ENCODE peak calls at places on chromosomes 6 and 20, in four cellular contexts. One of them, this sample, is unnamed. For H3K27me3, the result is how much of the 10 kb centered on the place peaks cover.

GRCh38 chr6:122102026-122102425 is 297.4 kb upstream of the HSF2 start:
- DNase-seq in HepG2: no peak
- DNase-seq in mammary epithelial cell: no peak
- DNase-seq in PC-3: no peak
- DNase-seq in this sample: no peak

GRCh38 chr6:33305052-33305451 is 6.3 kb upstream of the RGL2 start:
- DNase-seq in HepG2: no peak
- DNase-seq in mammary epithelial cell: no peak
- DNase-seq in PC-3: no peak
- DNase-seq in this sample: no peak

GRCh38 chr6:144248003-144248402 is 37.1 kb upstream of the UTRN start:
- DNase-seq in HepG2: no peak
- DNase-seq in mammary epithelial cell: no peak
- DNase-seq in PC-3: no peak
- DNase-seq in this sample: no peak

GRCh38 chr20:51221791-51222408 is 199.0 kb upstream of the KCNG1 start:
- DNase-seq in HepG2: no peak
- DNase-seq in mammary epithelial cell: peak
- DNase-seq in PC-3: peak
- DNase-seq in this sample: no peak

GRCh38 chr20:2749951-2750342 is 50.5 kb downstream of the CPXM1 start:
- DNase-seq in HepG2: no peak
- DNase-seq in mammary epithelial cell: no peak
- DNase-seq in PC-3: no peak
- DNase-seq in this sample: no peak

GRCh38 chr6:24926192-24926591 is 9.6 kb downstream of the RIPOR2 start:
- DNase-seq in HepG2: peak
- DNase-seq in mammary epithelial cell: no peak
- DNase-seq in PC-3: peak
- DNase-seq in this sample: no peak

GRCh38 chr6:43781941-43782704 is 12.1 kb downstream of the VEGFA start:
- DNase-seq in HepG2: no peak
- DNase-seq in mammary epithelial cell: no peak
- DNase-seq in PC-3: no peak
- DNase-seq in this sample: no peak

GRCh38 chr20:18721716-18722115 is 91.9 kb upstream of the SCP2D1 start:
- DNase-seq in HepG2: no peak
- DNase-seq in mammary epithelial cell: no peak
- DNase-seq in PC-3: no peak
- DNase-seq in this sample: no peak

GRCh38 chr20:21450572-21450971 is 53.2 kb upstream of the NKX2-4 start:
- DNase-seq in HepG2: peak
- DNase-seq in mammary epithelial cell: no peak
- DNase-seq in PC-3: peak
- DNase-seq in this sample: no peak

GRCh38 chr6:112150363-112150762 is 63.0 kb downstream of the FAM229B start:
- DNase-seq in HepG2: no peak
- DNase-seq in mammary epithelial cell: no peak
- DNase-seq in PC-3: no peak
- DNase-seq in this sample: no peak

GRCh38 chr6:2042951-2043648 is 202.3 kb downstream of the GMDS start:
- DNase-seq in HepG2: no peak
- DNase-seq in mammary epithelial cell: no peak
- DNase-seq in PC-3: no peak
- DNase-seq in this sample: no peak

GRCh38 chr6:86756623-86757246 is 180.6 kb upstream of the HTR1E start:
- DNase-seq in HepG2: no peak
- DNase-seq in mammary epithelial cell: no peak
- DNase-seq in PC-3: no peak
- DNase-seq in this sample: no peak

GRCh38 chr6:117919775-117920492 is 12.9 kb downstream of the SLC35F1 start:
- DNase-seq in HepG2: no peak
- DNase-seq in mammary epithelial cell: no peak
- DNase-seq in PC-3: no peak
- DNase-seq in this sample: no peak

GRCh38 chr6:168093071-168093505 is 14.1 kb upstream of the FRMD1 start:
- DNase-seq in HepG2: peak
- DNase-seq in mammary epithelial cell: no peak
- DNase-seq in PC-3: no peak
- DNase-seq in this sample: no peak

GRCh38 chr6:43790031-43790430 is 20.0 kb downstream of the VEGFA start:
- DNase-seq in HepG2: no peak
- DNase-seq in mammary epithelial cell: no peak
- DNase-seq in PC-3: no peak
- DNase-seq in this sample: no peak

GRCh38 chr6:134549854-134550253 is 231.9 kb upstream of the SGK1 start:
- DNase-seq in HepG2: no peak
- DNase-seq in mammary epithelial cell: no peak
- DNase-seq in PC-3: no peak
- DNase-seq in this sample: no peak

GRCh38 chr6:157246048-157246630 is 77.2 kb downstream of the TMEM242 start:
- DNase-seq in HepG2: no peak
- DNase-seq in mammary epithelial cell: no peak
- DNase-seq in PC-3: no peak
- DNase-seq in this sample: no peak

DNA sequence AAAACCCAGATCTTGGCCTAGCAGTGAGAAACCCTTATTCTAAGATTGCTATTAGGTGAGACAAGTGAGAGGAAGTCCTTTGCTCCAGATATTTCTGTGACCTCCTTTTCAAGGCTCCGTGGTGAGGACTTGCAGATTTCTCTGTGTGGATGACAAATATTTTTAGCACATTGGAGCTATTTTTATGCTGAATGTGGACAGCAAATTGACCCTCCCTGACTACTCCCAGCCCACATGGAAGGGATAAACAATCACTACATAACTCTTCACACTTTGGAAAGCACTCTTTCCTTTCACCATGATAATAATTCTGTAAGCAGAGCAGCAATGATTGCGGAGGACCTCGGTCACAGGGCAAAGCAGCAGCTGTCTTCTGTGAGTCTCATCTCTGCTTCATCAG is 88.0 kb upstream of the ADGRF1 start:
- DNase-seq in HepG2: no peak
- DNase-seq in mammary epithelial cell: no peak
- DNase-seq in PC-3: no peak
- DNase-seq in this sample: no peak
- H3K27me3 ChIP-seq in HepG2: under half
- H3K27me3 ChIP-seq in mammary epithelial cell: under half
- H3K27me3 ChIP-seq in PC-3: under half
- H3K27me3 ChIP-seq in this sample: under half

GRCh38 chr6:36222924-36223323 is 26.4 kb downstream of the BRPF3 start:
- DNase-seq in HepG2: no peak
- DNase-seq in mammary epithelial cell: no peak
- DNase-seq in PC-3: no peak
- DNase-seq in this sample: no peak
- H3K4me2 ChIP-seq in HepG2: no peak
- H3K4me2 ChIP-seq in mammary epithelial cell: no peak
- H3K4me2 ChIP-seq in PC-3: no peak
- H3K4me2 ChIP-seq in this sample: no peak

GRCh38 chr20:4304601-4305000 is 289.2 kb upstream of the RNF24 start:
- DNase-seq in HepG2: no peak
- DNase-seq in mammary epithelial cell: no peak
- DNase-seq in PC-3: no peak
- DNase-seq in this sample: no peak

GRCh38 chr20:4300401-4300800 is 285.0 kb upstream of the RNF24 start:
- DNase-seq in HepG2: no peak
- DNase-seq in mammary epithelial cell: no peak
- DNase-seq in PC-3: no peak
- DNase-seq in this sample: no peak

GRCh38 chr20:4300921-4301320 is 285.6 kb upstream of the RNF24 start:
- DNase-seq in HepG2: no peak
- DNase-seq in mammary epithelial cell: no peak
- DNase-seq in PC-3: no peak
- DNase-seq in this sample: no peak

GRCh38 chr20:4303136-4303535 is 287.8 kb upstream of the RNF24 start:
- DNase-seq in HepG2: no peak
- DNase-seq in mammary epithelial cell: no peak
- DNase-seq in PC-3: no peak
- DNase-seq in this sample: no peak

GRCh38 chr20:4305091-4305490 is 289.7 kb upstream of the RNF24 start:
- DNase-seq in HepG2: no peak
- DNase-seq in mammary epithelial cell: no peak
- DNase-seq in PC-3: no peak
- DNase-seq in this sample: no peak
- H3K27me3 ChIP-seq in HepG2: under half
- H3K27me3 ChIP-seq in mammary epithelial cell: under half
- H3K27me3 ChIP-seq in PC-3: under half
- H3K27me3 ChIP-seq in this sample: under half

GRCh38 chr20:32672315-32672981 is 1.3 kb downstream of the C20orf203 start:
- DNase-seq in HepG2: no peak
- DNase-seq in mammary epithelial cell: no peak
- DNase-seq in PC-3: no peak
- DNase-seq in this sample: no peak
- H3K4me2 ChIP-seq in HepG2: peak
- H3K4me2 ChIP-seq in mammary epithelial cell: no peak
- H3K4me2 ChIP-seq in PC-3: no peak
- H3K4me2 ChIP-seq in this sample: no peak

DNA sequence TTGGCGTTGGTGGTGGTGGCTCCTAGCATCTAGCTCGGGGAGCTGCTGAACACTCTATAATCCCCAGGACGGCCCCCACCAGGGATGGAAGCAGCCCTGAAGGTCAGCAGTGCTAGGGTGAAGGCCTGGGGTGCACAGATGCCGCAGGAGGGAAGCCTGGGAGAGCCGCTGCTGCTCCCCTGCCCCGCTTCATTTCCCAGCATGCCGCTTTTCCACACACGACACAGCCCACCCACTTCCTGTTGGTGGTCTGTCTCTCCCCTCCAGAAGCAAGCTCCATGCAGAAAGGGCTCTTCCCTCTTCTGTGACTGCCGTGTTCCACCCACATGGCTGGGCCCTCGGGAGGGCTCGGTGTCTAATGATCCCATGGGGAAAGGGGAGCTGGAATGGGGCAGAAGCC is 35.3 kb downstream of the GNAS-AS1 start:
- DNase-seq in HepG2: no peak
- DNase-seq in mammary epithelial cell: no peak
- DNase-seq in PC-3: no peak
- DNase-seq in this sample: no peak
- H3K27me3 ChIP-seq in HepG2: under half
- H3K27me3 ChIP-seq in mammary epithelial cell: under half
- H3K27me3 ChIP-seq in PC-3: half or more
- H3K27me3 ChIP-seq in this sample: under half

DNA sequence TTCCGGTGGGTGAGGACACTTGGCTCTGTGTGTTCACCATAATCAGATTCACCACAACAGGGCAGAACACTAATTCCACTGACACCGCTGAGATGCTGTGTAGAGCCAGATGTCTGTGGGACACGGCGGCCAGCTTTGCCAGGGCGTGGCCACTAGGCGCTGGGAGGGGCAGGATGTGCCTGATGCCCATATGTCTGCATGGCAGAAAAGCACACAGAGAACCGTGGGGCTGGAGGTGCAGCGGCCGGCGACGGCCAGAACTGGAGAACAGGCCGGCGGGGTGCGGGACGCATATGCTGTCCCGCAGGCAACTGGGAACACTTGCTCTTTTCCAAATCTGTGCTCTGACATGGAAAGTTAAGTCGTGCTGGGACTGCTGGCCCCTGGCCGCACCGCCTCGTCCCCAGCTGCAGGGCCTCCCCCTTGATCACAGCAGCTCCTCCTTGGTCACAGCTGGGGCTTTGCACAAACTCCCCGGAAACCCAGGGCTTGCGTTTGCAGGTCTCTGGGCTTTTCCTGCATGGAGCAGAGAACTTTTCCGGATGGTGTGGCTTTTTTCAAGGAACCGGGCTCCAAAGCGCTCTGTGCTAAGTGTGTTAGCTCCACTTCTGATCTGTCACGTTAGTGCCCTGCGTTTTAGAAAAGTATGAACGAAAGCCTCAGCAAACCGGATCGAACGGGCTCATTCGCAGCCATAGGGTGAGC is 31.1 kb downstream of the NTSR1 start:
- DNase-seq in HepG2: no peak
- DNase-seq in mammary epithelial cell: no peak
- DNase-seq in PC-3: peak
- DNase-seq in this sample: no peak
- H3K4me2 ChIP-seq in HepG2: no peak
- H3K4me2 ChIP-seq in mammary epithelial cell: peak
- H3K4me2 ChIP-seq in PC-3: peak
- H3K4me2 ChIP-seq in this sample: peak

GRCh38 chr20:44833437-44833836 is 23.1 kb upstream of the RIMS4 start:
- DNase-seq in HepG2: no peak
- DNase-seq in mammary epithelial cell: no peak
- DNase-seq in PC-3: no peak
- DNase-seq in this sample: no peak
- H3K27me3 ChIP-seq in HepG2: under half
- H3K27me3 ChIP-seq in mammary epithelial cell: under half
- H3K27me3 ChIP-seq in PC-3: half or more
- H3K27me3 ChIP-seq in this sample: under half

GRCh38 chr20:41035207-41035606 is 6.6 kb downstream of the TOP1 start:
- DNase-seq in HepG2: no peak
- DNase-seq in mammary epithelial cell: no peak
- DNase-seq in PC-3: no peak
- DNase-seq in this sample: no peak
- H3K4me2 ChIP-seq in HepG2: no peak
- H3K4me2 ChIP-seq in mammary epithelial cell: no peak
- H3K4me2 ChIP-seq in PC-3: no peak
- H3K4me2 ChIP-seq in this sample: no peak

DNA sequence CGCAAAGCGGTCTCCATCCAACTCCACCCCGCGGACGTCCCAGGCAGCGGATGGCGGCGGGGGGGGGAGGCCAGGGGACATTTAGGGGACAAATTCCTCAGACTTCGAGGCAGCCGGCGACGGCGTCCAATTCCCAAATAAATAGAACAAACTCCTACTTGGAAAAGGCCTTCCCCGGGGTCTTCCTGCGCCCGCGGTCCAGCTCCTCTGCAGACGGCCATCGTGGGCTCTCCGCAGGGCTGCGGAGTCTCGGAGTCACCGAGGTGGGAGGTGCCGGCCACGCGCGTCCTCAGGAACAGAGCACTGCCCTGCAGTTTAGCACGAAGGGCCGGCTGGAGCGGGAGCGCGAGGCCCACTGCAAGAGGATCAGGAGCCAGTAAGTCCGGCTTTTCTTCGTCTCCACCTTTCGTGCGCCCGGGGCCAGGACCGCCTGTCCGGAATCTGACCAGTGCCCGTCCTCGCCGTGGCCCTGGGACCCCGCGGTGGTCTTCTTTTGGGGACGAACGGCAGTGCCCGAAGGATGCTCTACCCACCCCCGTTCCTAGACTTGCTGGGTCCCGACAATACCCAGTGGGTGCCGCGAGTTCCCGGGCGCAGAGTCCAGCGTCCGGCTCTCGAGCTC is 1.4 kb downstream of the BHLHE23 start:
- DNase-seq in HepG2: no peak
- DNase-seq in mammary epithelial cell: no peak
- DNase-seq in PC-3: no peak
- DNase-seq in this sample: no peak
- H3K27me3 ChIP-seq in HepG2: under half
- H3K27me3 ChIP-seq in mammary epithelial cell: half or more
- H3K27me3 ChIP-seq in PC-3: under half
- H3K27me3 ChIP-seq in this sample: half or more

This sample was measured in keratinocyte.